ENCODE peak calls at places on chromosome 7, in nine cellular contexts. Y is sigmoid colon, Q is heart left ventricle, Z is ovary, P is right lobe of liver, S is A549, E is tibial nerve, K is Peyer's patch, B is stomach. L is an unnamed sample.

GRCh38 chr7:33698692-33699128 is 206.6 kb upstream of the BMPER start:
- DNase-seq in Y (no peak), Q (no peak), Z (no peak), P (no peak), S (no peak), E (no peak), K (no peak), B (no peak), L (no peak)

GRCh38 chr7:922334-923107 is 32.0 kb downstream of the ADAP1 start:
- DNase-seq in Y (peak), Q (peak), Z (peak), P (peak), S (no peak), E (peak), K (no peak), B (peak), L (peak)

GRCh38 chr7:11458736-11459483 is 373.1 kb downstream of the THSD7A start:
- DNase-seq in Y (no peak), Q (no peak), Z (no peak), P (no peak), S (peak), E (no peak), K (no peak), B (no peak), L (no peak)

GRCh38 chr7:23105086-23105643 is 420 bp upstream of the KLHL7 start:
- DNase-seq in Y (no peak), Q (no peak), Z (no peak), P (no peak), S (no peak), E (no peak), K (no peak), B (no peak), L (no peak)

GRCh38 chr7:75536940-75537538 is 44.9 kb downstream of the SPDYE5 start:
- DNase-seq in Y (peak), Q (no peak), Z (no peak), P (no peak), S (no peak), E (no peak), K (no peak), B (no peak), L (no peak)

GRCh38 chr7:23709081-23709746 is 805 bp upstream of the STK31 start:
- DNase-seq in Y (no peak), Q (no peak), Z (no peak), P (no peak), S (no peak), E (no peak), K (no peak), B (no peak), L (no peak)

GRCh38 chr7:38880035-38880434 is 29.0 kb downstream of the VPS41 start:
- DNase-seq in Y (no peak), Q (no peak), Z (no peak), P (no peak), S (no peak), E (no peak), K (no peak), B (no peak), L (no peak)

GRCh38 chr7:5695037-5695708 is 86.3 kb downstream of the RNF216 start:
- DNase-seq in Y (peak), Q (peak), Z (peak), P (no peak), S (no peak), E (no peak), K (peak), B (no peak), L (no peak)

GRCh38 chr7:14606101-14606500 is 296.4 kb downstream of the DGKB start:
- DNase-seq in Y (no peak), Q (no peak), Z (no peak), P (no peak), S (no peak), E (no peak), K (no peak), B (no peak), L (no peak)

GRCh38 chr7:139648941-139649425 is 125.5 kb downstream of the CLEC2L start:
- DNase-seq in Y (no peak), Q (no peak), Z (no peak), P (no peak), S (no peak), E (no peak), K (peak), B (peak), L (no peak)

GRCh38 chr7:7221602-7222038 is 39.3 kb downstream of the C1GALT1 start:
- DNase-seq in Y (no peak), Q (no peak), Z (no peak), P (no peak), S (peak), E (no peak), K (no peak), B (no peak), L (peak)

GRCh38 chr7:94394399-94395140 is at the start of gene COL1A2:
- DNase-seq in Y (peak), Q (peak), Z (peak), P (no peak), S (no peak), E (peak), K (peak), B (peak), L (peak)
- TF ChIP-seq POLR2A in Y (peak), Q (peak), Z (peak), P (no peak), S (no peak), E (peak), K (no peak), B (no peak), L (no peak)

GRCh38 chr7:120421151-120421651 is 148.2 kb downstream of the KCND2 start:
- DNase-seq in Y (no peak), Q (no peak), Z (no peak), P (no peak), S (no peak), E (no peak), K (no peak), B (no peak), L (no peak)
- TF ChIP-seq POLR2A in Y (no peak), Q (no peak), Z (no peak), P (no peak), S (no peak), E (no peak), K (no peak), B (no peak), L (no peak)

DNA sequence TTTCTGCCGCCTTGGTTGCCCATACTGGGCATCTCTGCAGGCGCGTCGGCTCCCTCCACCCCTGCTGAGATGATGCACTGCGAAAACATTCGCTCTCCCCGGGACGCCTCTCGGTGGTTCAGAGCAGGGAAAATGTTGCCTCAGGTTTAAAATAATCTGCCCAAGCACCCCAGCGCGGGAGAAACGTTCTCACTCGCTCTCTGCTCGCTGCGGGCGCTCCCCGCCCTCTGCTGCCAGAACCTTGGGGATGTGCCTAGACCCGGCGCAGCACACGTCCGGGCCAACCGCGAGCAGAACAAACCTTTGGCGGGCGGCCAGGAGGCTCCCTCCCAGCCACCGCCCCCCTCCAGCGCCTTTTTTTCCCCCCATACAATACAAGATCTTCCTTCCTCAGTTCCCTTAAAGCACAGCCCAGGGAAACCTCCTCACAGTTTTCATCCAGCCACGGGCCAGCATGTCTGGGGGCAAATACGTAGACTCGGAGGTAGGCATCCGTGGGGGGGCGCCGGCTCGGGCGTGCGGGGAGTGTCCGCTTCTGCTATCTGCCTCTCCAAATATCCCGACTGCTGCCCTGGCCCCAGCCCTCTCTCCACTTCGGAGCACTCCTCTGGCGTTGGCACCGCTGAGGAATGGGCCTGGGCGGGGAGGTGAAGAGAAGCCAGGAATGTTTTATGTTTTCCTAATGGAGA is at the start of gene CAV1:
- DNase-seq in Y (peak), Q (peak), Z (peak), P (peak), S (peak), E (peak), K (peak), B (peak), L (peak)
- TF ChIP-seq POLR2A in Y (peak), Q (peak), Z (peak), P (no peak), S (peak), E (peak), K (no peak), B (peak), L (peak)

DNA sequence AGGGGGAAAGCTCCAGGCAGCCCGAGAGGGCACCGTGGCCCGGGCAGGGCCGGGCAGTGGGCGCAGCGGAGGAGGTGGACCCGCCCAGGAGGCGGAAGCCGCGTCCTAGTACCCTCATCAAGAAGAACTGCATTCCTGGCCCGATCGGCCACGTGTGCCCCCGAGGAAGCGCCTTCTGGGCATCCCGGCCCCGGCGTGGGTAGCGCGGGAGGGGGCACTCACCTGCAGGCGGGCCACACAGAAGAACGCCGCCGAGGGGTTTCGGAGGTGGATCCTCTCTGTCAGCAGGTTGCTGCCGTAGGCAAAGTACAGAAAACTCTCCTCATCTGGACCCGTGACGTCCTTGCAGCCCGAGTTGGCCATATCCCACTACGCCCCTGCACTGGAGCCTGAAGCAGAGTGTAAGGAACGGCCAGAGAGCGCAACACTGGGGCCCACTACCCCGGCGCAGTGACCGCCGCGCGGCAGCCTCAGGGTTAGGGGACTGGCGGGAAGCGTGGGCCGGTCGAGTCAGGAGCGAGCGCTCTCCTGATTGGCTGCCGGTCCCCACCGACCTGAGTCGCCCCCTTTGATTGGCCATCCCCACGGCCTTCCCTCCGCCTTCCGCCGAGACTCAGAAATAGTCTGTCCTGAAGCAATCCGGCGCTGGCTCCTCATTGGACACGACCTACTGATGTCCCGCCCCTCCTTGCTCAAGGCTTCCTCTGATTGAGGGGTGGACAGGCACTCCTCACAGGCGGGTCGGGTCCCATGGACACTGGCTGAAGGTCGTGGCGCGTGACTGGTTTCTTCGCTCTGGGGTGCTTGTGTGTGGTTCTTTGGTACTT is at the start of gene GGCT:
- DNase-seq in Y (peak), Q (peak), Z (peak), P (peak), S (peak), E (peak), K (peak), B (peak), L (peak)
- TF ChIP-seq POLR2A in Y (peak), Q (peak), Z (peak), P (peak), S (peak), E (peak), K (peak), B (peak), L (peak)

GRCh38 chr7:134458341-134458805 is 527 bp downstream of the AKR1B1 start:
- DNase-seq in Y (peak), Q (peak), Z (peak), P (peak), S (peak), E (no peak), K (peak), B (peak), L (no peak)

GRCh38 chr7:134457166-134457565 is 1.7 kb downstream of the AKR1B1 start:
- DNase-seq in Y (no peak), Q (no peak), Z (no peak), P (no peak), S (no peak), E (no peak), K (no peak), B (no peak), L (no peak)

GRCh38 chr7:134460000-134460399 is 1.1 kb upstream of the AKR1B1 start:
- DNase-seq in Y (no peak), Q (no peak), Z (no peak), P (no peak), S (peak), E (no peak), K (no peak), B (no peak), L (no peak)

GRCh38 chr7:134461921-134462320 is 3.0 kb upstream of the AKR1B1 start:
- DNase-seq in Y (no peak), Q (no peak), Z (no peak), P (no peak), S (no peak), E (no peak), K (no peak), B (no peak), L (no peak)

GRCh38 chr7:134458806-134459698 is at the start of gene AKR1B1:
- DNase-seq in Y (peak), Q (peak), Z (peak), P (peak), S (peak), E (peak), K (peak), B (peak), L (peak)
- TF ChIP-seq POLR2A in Y (peak), Q (peak), Z (peak), P (peak), S (peak), E (peak), K (peak), B (no peak), L (peak)

GRCh38 chr7:129054438-129055293 is at the start of gene TNPO3:
- DNase-seq in Y (peak), Q (peak), Z (peak), P (peak), S (peak), E (peak), K (peak), B (peak), L (peak)

GRCh38 chr7:129055861-129056464 is 1.1 kb upstream of the TNPO3 start:
- DNase-seq in Y (no peak), Q (no peak), Z (no peak), P (no peak), S (no peak), E (no peak), K (no peak), B (no peak), L (no peak)

GRCh38 chr7:129053938-129054437 is 923 bp downstream of the TNPO3 start:
- DNase-seq in Y (no peak), Q (no peak), Z (no peak), P (no peak), S (peak), E (no peak), K (no peak), B (no peak), L (no peak)

GRCh38 chr7:129052441-129052840 is 2.5 kb downstream of the TNPO3 start:
- DNase-seq in Y (no peak), Q (no peak), Z (no peak), P (no peak), S (no peak), E (no peak), K (no peak), B (no peak), L (no peak)

DNA sequence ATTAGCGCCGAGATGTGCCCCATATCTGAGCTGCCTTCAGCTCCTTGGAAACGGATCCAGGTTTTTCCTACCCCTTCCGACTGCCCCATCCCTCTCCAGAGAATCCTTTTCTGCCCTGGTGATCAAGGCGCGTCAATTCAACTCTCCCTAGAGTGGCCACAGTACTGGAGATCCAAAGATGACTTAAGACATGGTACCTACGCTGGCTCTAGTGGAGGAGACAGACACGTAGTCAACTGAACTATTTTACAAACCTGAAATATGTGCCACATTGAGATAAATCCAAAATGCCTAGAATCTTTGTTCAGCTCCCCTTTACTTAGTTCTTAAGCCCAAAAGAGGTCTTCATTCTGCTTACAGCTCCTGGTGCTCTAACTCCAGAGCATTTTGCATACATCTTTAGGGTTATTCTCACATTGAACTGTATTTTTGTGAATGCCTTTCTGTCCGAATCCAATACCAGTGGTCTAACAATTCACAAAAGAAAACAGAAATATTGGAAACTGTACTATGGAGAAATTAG is 444 bp upstream of the TNPO3 start:
- DNase-seq in Y (no peak), Q (no peak), Z (no peak), P (no peak), S (no peak), E (no peak), K (no peak), B (no peak), L (no peak)
- TF ChIP-seq POLR2A in Y (no peak), Q (peak), Z (no peak), P (no peak), S (no peak), E (no peak), K (peak), B (no peak), L (peak)

GRCh38 chr7:44382459-44383300 is 57.3 kb upstream of the CAMK2B start:
- DNase-seq in Y (no peak), Q (no peak), Z (no peak), P (no peak), S (no peak), E (no peak), K (no peak), B (peak), L (no peak)

GRCh38 chr7:44379366-44380178 is 54.2 kb upstream of the CAMK2B start:
- DNase-seq in Y (no peak), Q (no peak), Z (no peak), P (no peak), S (no peak), E (no peak), K (no peak), B (no peak), L (no peak)

GRCh38 chr7:44381494-44382220 is 56.3 kb upstream of the CAMK2B start:
- DNase-seq in Y (no peak), Q (no peak), Z (no peak), P (no peak), S (no peak), E (no peak), K (no peak), B (peak), L (no peak)

GRCh38 chr7:44380179-44380830 is 54.9 kb upstream of the CAMK2B start:
- DNase-seq in Y (no peak), Q (no peak), Z (no peak), P (no peak), S (no peak), E (no peak), K (no peak), B (no peak), L (no peak)

DNA sequence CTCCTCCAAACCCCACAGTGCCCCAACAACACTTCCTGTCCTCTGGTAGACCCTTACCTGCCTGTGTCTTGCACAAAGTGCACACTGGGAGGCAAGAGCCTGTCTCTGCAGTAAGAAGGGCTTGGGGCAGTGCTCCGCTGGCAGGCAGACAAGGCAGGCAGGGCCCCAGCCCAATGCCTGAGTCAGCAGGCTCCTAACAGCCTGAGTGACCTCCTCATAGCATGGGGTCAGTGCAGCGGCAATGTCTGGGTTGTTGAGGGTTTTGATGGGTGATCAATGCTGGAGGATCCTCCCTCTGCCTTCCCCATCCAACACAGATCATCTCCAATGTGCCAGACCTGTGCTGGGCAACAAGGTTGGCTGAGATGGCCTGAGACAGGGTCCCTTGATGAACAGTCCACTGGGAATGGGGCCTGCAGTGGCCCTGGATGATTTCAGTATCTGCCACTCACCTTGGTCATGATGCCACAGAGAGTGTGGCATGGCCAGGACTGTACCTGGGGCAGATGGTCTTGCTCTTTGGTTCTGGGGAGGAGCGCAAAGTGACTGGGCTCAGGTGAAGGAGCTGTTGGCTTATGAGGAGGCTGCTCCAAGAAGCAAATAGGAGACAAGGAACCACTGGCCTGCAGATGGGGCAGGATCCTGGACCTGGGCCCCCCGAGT is 55.6 kb upstream of the CAMK2B start:
- DNase-seq in Y (no peak), Q (no peak), Z (no peak), P (no peak), S (no peak), E (no peak), K (no peak), B (peak), L (no peak)
- TF ChIP-seq POLR2A in Y (no peak), Q (no peak), Z (no peak), P (no peak), S (no peak), E (no peak), K (no peak), B (no peak), L (no peak)

GRCh38 chr7:2478387-2478760 is 2.2 kb upstream of the GRIFIN start:
- DNase-seq in Y (peak), Q (peak), Z (no peak), P (peak), S (no peak), E (peak), K (no peak), B (peak), L (no peak)
- TF ChIP-seq POLR2A in Y (no peak), Q (no peak), Z (no peak), P (no peak), S (no peak), E (no peak), K (no peak), B (no peak), L (no peak)